ENCODE peak calls at places on chromosomes 6 and 20, in six cellular contexts. Q is K562, Z is H1, G is GM12891, C is HepG2, H is GM12878. L is an unnamed sample.

GRCh38 chr6:49570474-49571079 is 20.1 kb downstream of the C6orf141 start:
- DNase-seq in Q (no peak), Z (no peak), G (no peak), C (peak; percentile 37), H (no peak), L (no peak)

GRCh38 chr20:58243653-58244410 is 15.4 kb upstream of the ANKRD60 start:
- DNase-seq in Q (no peak), Z (no peak), G (no peak), C (no peak), H (no peak), L (no peak)

GRCh38 chr20:4012631-4013030 is 2.7 kb downstream of the RNF24 start:
- DNase-seq in Q (peak; percentile 25), Z (no peak), G (no peak), C (no peak), H (no peak), L (no peak)

GRCh38 chr6:113137411-113137810 is 719.7 kb upstream of the MARCKS start:
- DNase-seq in Q (no peak), Z (no peak), G (no peak), C (no peak), H (no peak), L (no peak)

GRCh38 chr6:42333622-42334021 is 116.0 kb upstream of the MRPS10 start:
- DNase-seq in Q (no peak), Z (no peak), G (no peak), C (no peak), H (no peak), L (no peak)

GRCh38 chr6:158686791-158687381 is 37.0 kb downstream of the SYTL3 start:
- DNase-seq in Q (no peak), Z (no peak), G (peak; percentile 25), C (no peak), H (no peak), L (no peak)

GRCh38 chr20:23192469-23192868 is 106.3 kb upstream of the CD93 start:
- DNase-seq in Q (no peak), Z (no peak), G (no peak), C (no peak), H (peak; percentile 7), L (no peak)

GRCh38 chr6:104623052-104623690 is 236.5 kb downstream of the HACE1 start:
- DNase-seq in Q (no peak), Z (no peak), G (no peak), C (no peak), H (no peak), L (no peak)

GRCh38 chr6:82205793-82206425 is 41.6 kb downstream of the IBTK start:
- DNase-seq in Q (peak; percentile 59), Z (no peak), G (no peak), C (peak; percentile 5), H (no peak), L (no peak)

GRCh38 chr6:150865406-150866146 is at the start of gene MTHFD1L:
- DNase-seq in Q (peak; percentile 94), Z (peak; percentile 89), G (peak; percentile 73), C (peak; percentile 73), H (no peak), L (peak; percentile 81)
- TF ChIP-seq POLR2A in Q (no peak), Z (no peak), G (peak; percentile 70), C (peak; percentile 56), H (peak; percentile 65), L (peak; percentile 60)

DNA sequence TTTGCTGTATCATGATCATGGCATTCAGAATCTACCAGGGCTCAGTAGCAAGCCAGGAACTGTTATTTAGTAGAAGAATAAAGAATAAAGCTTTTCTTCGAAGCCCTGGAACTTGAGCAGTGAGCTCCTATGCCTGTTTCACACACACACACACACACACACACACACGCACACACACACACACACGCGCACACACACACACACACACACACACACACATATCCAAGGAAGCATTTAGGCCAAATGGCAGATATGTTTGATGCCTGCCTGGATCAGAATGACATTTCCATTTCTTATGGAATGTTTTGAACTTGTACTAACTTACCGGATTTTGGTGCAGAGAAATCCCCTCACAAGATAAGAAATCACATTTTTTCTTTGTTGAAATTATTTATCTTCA is 35.5 kb downstream of the RPP21 start:
- DNase-seq in Q (no peak), Z (no peak), G (no peak), C (no peak), H (no peak), L (no peak)
- TF ChIP-seq TAF1 in Q (no peak), Z (no peak), G (no peak), C (no peak), H (no peak), L (no peak)

GRCh38 chr6:11744753-11745152 is 33.9 kb downstream of the ADTRP start:
- DNase-seq in Q (no peak), Z (no peak), G (no peak), C (no peak), H (no peak), L (no peak)

GRCh38 chr6:11734861-11735652 is 43.5 kb downstream of the ADTRP start:
- DNase-seq in Q (no peak), Z (no peak), G (no peak), C (no peak), H (no peak), L (no peak)

GRCh38 chr6:11740875-11741274 is 37.7 kb downstream of the ADTRP start:
- DNase-seq in Q (no peak), Z (no peak), G (no peak), C (no peak), H (no peak), L (no peak)

GRCh38 chr6:11744101-11744500 is 34.5 kb downstream of the ADTRP start:
- DNase-seq in Q (no peak), Z (no peak), G (no peak), C (no peak), H (no peak), L (no peak)

GRCh38 chr6:11738681-11739375 is 39.8 kb downstream of the ADTRP start:
- DNase-seq in Q (no peak), Z (no peak), G (no peak), C (no peak), H (no peak), L (no peak)
- TF ChIP-seq POLR2A in Q (no peak), Z (no peak), G (no peak), C (no peak), H (no peak), L (no peak)

GRCh38 chr6:7042056-7042653 is 65.6 kb upstream of the RREB1 start:
- DNase-seq in Q (peak; percentile 58), Z (no peak), G (no peak), C (peak; percentile 46), H (no peak), L (no peak)
- TF ChIP-seq TAF1 in Q (no peak), Z (no peak), G (no peak), C (no peak), H (no peak), L (no peak)

DNA sequence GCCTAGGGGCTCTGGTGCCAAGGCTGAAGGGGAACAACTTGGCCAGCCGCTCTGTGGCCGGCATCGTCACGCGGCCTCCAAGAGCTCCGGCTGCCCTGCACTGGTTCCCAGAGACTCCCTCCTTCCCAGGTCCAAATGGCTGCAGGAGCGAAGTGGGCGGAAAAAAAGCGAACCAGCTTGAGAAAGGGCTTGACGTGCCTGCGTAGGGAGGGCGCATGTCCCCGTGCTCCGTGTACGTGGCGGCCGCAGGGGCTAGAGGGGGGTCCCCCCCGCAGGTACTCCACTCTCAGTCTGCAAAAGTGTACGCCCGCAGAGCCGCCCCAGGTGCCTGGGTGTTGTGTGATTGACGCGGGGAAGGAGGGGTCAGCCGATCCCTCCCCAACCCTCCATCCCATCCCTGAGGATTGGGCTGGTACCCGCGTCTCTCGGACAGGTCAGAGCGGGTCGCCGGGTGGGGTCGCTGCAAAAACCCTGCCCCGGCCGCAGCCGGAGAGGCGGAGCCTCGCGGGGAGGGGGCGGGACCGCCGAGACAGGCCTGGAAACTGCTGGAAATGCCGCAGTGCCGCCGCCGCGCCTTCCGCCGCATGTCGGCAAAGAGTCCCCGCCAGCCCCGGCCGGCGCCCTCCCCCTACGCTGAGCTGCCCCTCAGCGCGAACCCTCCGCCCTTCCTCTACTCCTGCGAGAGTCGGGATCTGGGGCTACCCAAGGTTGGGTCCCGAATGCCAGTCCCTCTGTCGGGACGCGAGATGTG is 814 bp upstream of the HSP90AB1 start:
- DNase-seq in Q (peak; percentile 94), Z (peak; percentile 99), G (no peak), C (peak; percentile 93), H (no peak), L (peak; percentile 73)
- TF ChIP-seq POLR2A in Q (no peak), Z (no peak), G (no peak), C (no peak), H (no peak), L (no peak)

DNA sequence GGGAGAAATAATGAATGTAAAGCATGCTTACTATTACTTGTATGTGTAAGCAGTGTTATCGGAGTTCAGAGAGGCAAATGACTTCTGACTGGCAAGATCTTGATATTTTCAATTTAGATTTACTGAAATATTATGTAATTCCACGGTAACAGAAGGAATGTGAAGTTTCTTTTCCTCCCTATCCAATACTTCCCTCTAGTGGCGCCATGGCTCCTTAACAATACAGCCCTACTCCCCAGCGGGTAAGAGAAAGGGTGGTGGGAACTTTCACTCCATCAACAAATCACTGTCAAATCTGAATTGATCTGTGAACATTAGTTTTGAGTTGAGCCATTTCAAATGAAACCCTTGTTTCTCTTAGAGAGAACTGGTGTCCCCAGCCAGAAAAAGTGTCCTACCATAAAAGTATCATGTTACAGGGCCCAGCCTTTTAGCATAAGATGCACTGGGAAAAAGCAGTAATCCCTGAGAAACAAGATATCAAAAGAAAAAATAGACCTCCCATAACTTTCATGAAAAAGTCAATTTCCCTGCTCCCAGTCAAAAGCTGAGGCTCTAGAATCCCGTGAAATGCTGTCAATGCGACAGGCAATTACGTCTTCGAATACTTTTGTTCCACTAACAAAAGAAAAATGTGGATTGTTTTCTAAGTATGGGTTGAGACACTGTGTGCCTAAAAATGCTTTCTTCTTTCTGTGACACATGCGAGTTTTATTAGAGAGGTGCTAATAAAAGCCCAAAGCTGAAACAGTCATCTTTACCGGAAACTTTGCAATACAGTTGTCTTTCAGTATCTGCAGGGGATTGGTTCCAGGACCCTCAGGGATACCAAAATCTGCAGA is 12.9 kb downstream of the COX7A2 start:
- DNase-seq in Q (peak; percentile 54), Z (no peak), G (no peak), C (peak; percentile 58), H (no peak), L (no peak)
- TF ChIP-seq TAF1 in Q (no peak), Z (no peak), G (no peak), C (no peak), H (no peak), L (no peak)

L was measured in GM12892.